ENCODE peak calls at places on chromosomes 6 and 20, in four cellular contexts. K is stimulated activated CD8-positive, alpha-beta memory T cell treated with anti-CD3 and anti-CD28 coated beads, Interleukin-4, amount 100 ng/mL, for 4 hours; S is neuronal stem cell; I is non-pigmented ciliary epithelial cell. Q is an unnamed sample.

GRCh38 chr20:49405062-49405683 is 77.3 kb downstream of the KCNB1 start:
- DNase-seq in I (no peak), K (no peak), S (no peak), Q (no peak)

GRCh38 chr20:63534831-63535651 is 2.1 kb downstream of the PTK6 start:
- DNase-seq in K (no peak), I (no peak), S (no peak), Q (no peak)

GRCh38 chr6:75203721-75204120 is 2.1 kb downstream of the COL12A1 start:
- DNase-seq in K (no peak), S (no peak), I (no peak), Q (no peak)

GRCh38 chr20:47784599-47785320 is 521 bp downstream of the SULF2 start:
- DNase-seq in S (no peak), K (no peak), I (no peak), Q (no peak)

GRCh38 chr6:28747631-28748157 is 176.1 kb downstream of the TRIM27 start:
- DNase-seq in I (peak), S (no peak), K (no peak), Q (no peak)

GRCh38 chr20:56359212-56360132 is 698 bp downstream of the FAM210B start:
- DNase-seq in I (no peak), S (peak), K (no peak), Q (no peak)

GRCh38 chr6:34875292-34876213 is 12.3 kb downstream of the TAF11 start:
- DNase-seq in I (no peak), K (no peak), S (no peak), Q (no peak)

GRCh38 chr6:121590438-121590837 is 155.0 kb downstream of the GJA1 start:
- DNase-seq in I (no peak), S (no peak), K (no peak), Q (no peak)

GRCh38 chr20:19590382-19590781 is 167.7 kb upstream of the RIN2 start:
- DNase-seq in I (no peak), K (no peak), S (no peak), Q (no peak)